ENCODE peak calls at places on chromosomes 6 and 20, in four cellular contexts. One of them, this sample, is unnamed.

GRCh38 chr6:152378154-152378553 is 259.0 kb downstream of the SYNE1 start:
- DNase-seq in astrocyte: peak
- DNase-seq in fibroblast of lung: peak
- DNase-seq in IMR-90: peak
- DNase-seq in this sample: peak

GRCh38 chr6:30600576-30600975 is 16.5 kb downstream of the PPP1R10 start:
- DNase-seq in astrocyte: no peak
- DNase-seq in fibroblast of lung: no peak
- DNase-seq in IMR-90: no peak
- DNase-seq in this sample: no peak

GRCh38 chr20:2455771-2456497 is 14.7 kb downstream of the SNRPB start:
- DNase-seq in astrocyte: no peak
- DNase-seq in fibroblast of lung: no peak
- DNase-seq in IMR-90: no peak
- DNase-seq in this sample: no peak

GRCh38 chr6:167819640-167820039 is 7.1 kb upstream of the AFDN start:
- DNase-seq in astrocyte: no peak
- DNase-seq in fibroblast of lung: no peak
- DNase-seq in IMR-90: no peak
- DNase-seq in this sample: no peak

GRCh38 chr6:149961728-149962425 is 1.9 kb upstream of the ULBP1 start:
- DNase-seq in astrocyte: no peak
- DNase-seq in fibroblast of lung: no peak
- DNase-seq in IMR-90: no peak
- DNase-seq in this sample: peak

GRCh38 chr6:11343963-11344714 is 111.7 kb upstream of the NEDD9 start:
- DNase-seq in astrocyte: no peak
- DNase-seq in fibroblast of lung: no peak
- DNase-seq in IMR-90: no peak
- DNase-seq in this sample: peak

GRCh38 chr6:11731423-11731822 is 47.2 kb downstream of the ADTRP start:
- DNase-seq in astrocyte: no peak
- DNase-seq in fibroblast of lung: no peak
- DNase-seq in IMR-90: no peak
- DNase-seq in this sample: no peak

GRCh38 chr6:82441047-82441770 is 77.6 kb downstream of the TPBG start:
- DNase-seq in astrocyte: no peak
- DNase-seq in fibroblast of lung: no peak
- DNase-seq in IMR-90: no peak
- DNase-seq in this sample: no peak

GRCh38 chr6:81086931-81087330 is 665.5 kb downstream of the TENT5A start:
- DNase-seq in astrocyte: no peak
- DNase-seq in fibroblast of lung: no peak
- DNase-seq in IMR-90: no peak
- DNase-seq in this sample: no peak

GRCh38 chr20:51934301-51935002 is 132.1 kb upstream of the SALL4 start:
- DNase-seq in astrocyte: no peak
- DNase-seq in fibroblast of lung: no peak
- DNase-seq in IMR-90: no peak
- DNase-seq in this sample: no peak

GRCh38 chr20:37261714-37262113 is at the start of gene GHRH:
- DNase-seq in astrocyte: no peak
- DNase-seq in fibroblast of lung: no peak
- DNase-seq in IMR-90: no peak
- DNase-seq in this sample: no peak

GRCh38 chr6:46072866-46073265 is 56.9 kb upstream of the ENPP4 start:
- DNase-seq in astrocyte: no peak
- DNase-seq in fibroblast of lung: peak
- DNase-seq in IMR-90: no peak
- DNase-seq in this sample: no peak

GRCh38 chr6:109242029-109242428 is 140.2 kb downstream of the CD164 start:
- DNase-seq in astrocyte: no peak
- DNase-seq in fibroblast of lung: no peak
- DNase-seq in IMR-90: no peak
- DNase-seq in this sample: no peak

GRCh38 chr20:24160563-24161355 is 172.2 kb upstream of the GGTLC1 start:
- DNase-seq in astrocyte: peak
- DNase-seq in fibroblast of lung: peak
- DNase-seq in IMR-90: peak
- DNase-seq in this sample: peak

GRCh38 chr20:45788351-45788750 is 3.3 kb downstream of the WFDC3 start:
- DNase-seq in astrocyte: no peak
- DNase-seq in fibroblast of lung: no peak
- DNase-seq in IMR-90: no peak
- DNase-seq in this sample: no peak

GRCh38 chr20:45408646-45409213 is 641 bp downstream of the DBNDD2 start:
- DNase-seq in astrocyte: no peak
- DNase-seq in fibroblast of lung: no peak
- DNase-seq in IMR-90: no peak
- DNase-seq in this sample: no peak

GRCh38 chr6:135869857-135870256 is 18.4 kb downstream of the PDE7B start:
- DNase-seq in astrocyte: no peak
- DNase-seq in fibroblast of lung: peak
- DNase-seq in IMR-90: peak
- DNase-seq in this sample: peak

GRCh38 chr6:149228276-149228962 is 89.1 kb upstream of the TAB2 start:
- DNase-seq in astrocyte: no peak
- DNase-seq in fibroblast of lung: peak
- DNase-seq in IMR-90: no peak
- DNase-seq in this sample: no peak

GRCh38 chr6:4371207-4371921 is 236.0 kb upstream of the ECI2 start:
- DNase-seq in astrocyte: peak
- DNase-seq in fibroblast of lung: peak
- DNase-seq in IMR-90: peak
- DNase-seq in this sample: no peak

GRCh38 chr6:148395583-148396101 is 53.0 kb downstream of the SASH1 start:
- DNase-seq in astrocyte: no peak
- DNase-seq in fibroblast of lung: no peak
- DNase-seq in IMR-90: peak
- DNase-seq in this sample: no peak

GRCh38 chr6:27177454-27178000 is 70.0 kb upstream of the PRSS16 start:
- DNase-seq in astrocyte: peak
- DNase-seq in fibroblast of lung: peak
- DNase-seq in IMR-90: peak
- DNase-seq in this sample: peak

GRCh38 chr20:26163890-26164289 is 467.2 kb upstream of the ZNF337 start:
- DNase-seq in astrocyte: peak
- DNase-seq in fibroblast of lung: peak
- DNase-seq in IMR-90: peak
- DNase-seq in this sample: peak

GRCh38 chr6:33619166-33619565 is 2.0 kb upstream of the ITPR3 start:
- DNase-seq in astrocyte: no peak
- DNase-seq in fibroblast of lung: no peak
- DNase-seq in IMR-90: no peak
- DNase-seq in this sample: no peak

GRCh38 chr6:43796910-43797890 is 27.2 kb downstream of the VEGFA start:
- DNase-seq in astrocyte: no peak
- DNase-seq in fibroblast of lung: no peak
- DNase-seq in IMR-90: no peak
- DNase-seq in this sample: no peak
- TF ChIP-seq CTCF in astrocyte: no peak
- TF ChIP-seq CTCF in fibroblast of lung: no peak
- TF ChIP-seq CTCF in IMR-90: no peak
- TF ChIP-seq CTCF in this sample: peak

GRCh38 chr20:41701596-41702350 is 83.6 kb upstream of the CHD6 start:
- DNase-seq in astrocyte: no peak
- DNase-seq in fibroblast of lung: no peak
- DNase-seq in IMR-90: no peak
- DNase-seq in this sample: no peak
- H3K4me2 ChIP-seq in astrocyte: no peak
- H3K4me2 ChIP-seq in fibroblast of lung: no peak
- H3K4me2 ChIP-seq in IMR-90: no peak
- H3K4me2 ChIP-seq in this sample: no peak

GRCh38 chr6:73452107-73452461 is at the start of gene CGAS:
- DNase-seq in astrocyte: peak
- DNase-seq in fibroblast of lung: peak
- DNase-seq in IMR-90: peak
- DNase-seq in this sample: peak
- H3K9ac ChIP-seq in astrocyte: peak
- H3K9ac ChIP-seq in fibroblast of lung: peak
- H3K9ac ChIP-seq in IMR-90: peak
- H3K9ac ChIP-seq in this sample: peak

DNA sequence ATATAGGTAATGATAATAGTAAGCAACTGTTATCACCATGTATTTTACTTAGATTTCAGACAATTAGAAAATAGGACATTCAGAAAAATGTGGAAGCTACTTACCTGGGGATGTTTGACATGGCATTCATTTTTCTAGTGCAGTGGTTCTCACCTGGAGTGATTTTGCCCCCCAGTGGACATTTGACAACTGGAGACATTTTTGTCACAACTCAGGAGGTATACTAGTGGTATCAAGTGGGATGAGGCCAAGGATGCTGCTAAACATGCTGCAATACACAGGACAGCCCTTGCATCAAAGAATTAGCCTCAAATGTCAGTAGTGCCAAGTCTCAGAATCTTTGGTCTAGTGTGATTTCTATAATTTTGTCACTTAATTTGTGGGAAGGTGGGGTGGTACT is 36.1 kb downstream of the NUS1 start:
- DNase-seq in astrocyte: no peak
- DNase-seq in fibroblast of lung: no peak
- DNase-seq in IMR-90: no peak
- DNase-seq in this sample: peak
- TF ChIP-seq CTCF in astrocyte: no peak
- TF ChIP-seq CTCF in fibroblast of lung: no peak
- TF ChIP-seq CTCF in IMR-90: no peak
- TF ChIP-seq CTCF in this sample: no peak